ENCODE peak calls at places on chromosomes 11 and 22, in four cellular contexts. One of them, this sample, is unnamed.

GRCh38 chr11:112280268-112281126 is 19.8 kb upstream of the PLET1 start:
- DNase-seq in AG04450: peak; percentile 63
- DNase-seq in GM23338: peak; percentile 95
- DNase-seq in OCI-LY7: peak; percentile 90
- DNase-seq in this sample: peak; percentile 89

GRCh38 chr11:34976496-34976895 is 60.1 kb downstream of the PDHX start:
- DNase-seq in AG04450: no peak
- DNase-seq in GM23338: no peak
- DNase-seq in OCI-LY7: no peak
- DNase-seq in this sample: no peak

GRCh38 chr11:64885367-64886286 is 7.2 kb upstream of the EHD1 start:
- DNase-seq in AG04450: peak; percentile 66
- DNase-seq in GM23338: no peak
- DNase-seq in OCI-LY7: no peak
- DNase-seq in this sample: peak; percentile 90

GRCh38 chr22:31876156-31877035 is 67.9 kb upstream of the YWHAH start:
- DNase-seq in AG04450: no peak
- DNase-seq in GM23338: no peak
- DNase-seq in OCI-LY7: no peak
- DNase-seq in this sample: no peak

GRCh38 chr22:44337658-44338004 is 24.9 kb upstream of the SHISAL1 start:
- DNase-seq in AG04450: peak; percentile 29
- DNase-seq in GM23338: peak; percentile 60
- DNase-seq in OCI-LY7: no peak
- DNase-seq in this sample: peak; percentile 76

GRCh38 chr11:16448123-16448717 is 91.9 kb upstream of the SOX6 start:
- DNase-seq in AG04450: no peak
- DNase-seq in GM23338: no peak
- DNase-seq in OCI-LY7: no peak
- DNase-seq in this sample: no peak

GRCh38 chr11:91935120-91935519 is 289.5 kb upstream of the FAT3 start:
- DNase-seq in AG04450: no peak
- DNase-seq in GM23338: no peak
- DNase-seq in OCI-LY7: no peak
- DNase-seq in this sample: no peak

GRCh38 chr22:26777402-26777801 is 120.0 kb downstream of the MIAT start:
- DNase-seq in AG04450: no peak
- DNase-seq in GM23338: peak; percentile 93
- DNase-seq in OCI-LY7: no peak
- DNase-seq in this sample: no peak

GRCh38 chr11:103920449-103920848 is 116.0 kb upstream of the DDI1 start:
- DNase-seq in AG04450: peak; percentile 34
- DNase-seq in GM23338: no peak
- DNase-seq in OCI-LY7: no peak
- DNase-seq in this sample: no peak

GRCh38 chr11:112163875-112164521 is at the start of gene IL18:
- DNase-seq in AG04450: no peak
- DNase-seq in GM23338: peak; percentile 69
- DNase-seq in OCI-LY7: no peak
- DNase-seq in this sample: no peak

GRCh38 chr11:100866453-100866852 is 179.4 kb downstream of the ARHGAP42 start:
- DNase-seq in AG04450: no peak
- DNase-seq in GM23338: no peak
- DNase-seq in OCI-LY7: peak; percentile 26
- DNase-seq in this sample: no peak

GRCh38 chr11:8809605-8810272 is 101.2 kb upstream of the AKIP1 start:
- DNase-seq in AG04450: no peak
- DNase-seq in GM23338: no peak
- DNase-seq in OCI-LY7: no peak
- DNase-seq in this sample: no peak

GRCh38 chr22:40637181-40638150 is 947 bp upstream of the MRTFA start:
- DNase-seq in AG04450: no peak
- DNase-seq in GM23338: peak; percentile 37
- DNase-seq in OCI-LY7: peak; percentile 43
- DNase-seq in this sample: no peak

GRCh38 chr22:42344391-42344861 is 74.0 kb upstream of the TCF20 start:
- DNase-seq in AG04450: no peak
- DNase-seq in GM23338: peak; percentile 76
- DNase-seq in OCI-LY7: no peak
- DNase-seq in this sample: no peak

GRCh38 chr11:5689551-5689983 is at the start of gene TRIM22:
- DNase-seq in AG04450: no peak
- DNase-seq in GM23338: peak; percentile 81
- DNase-seq in OCI-LY7: peak; percentile 86
- DNase-seq in this sample: peak; percentile 80

DNA sequence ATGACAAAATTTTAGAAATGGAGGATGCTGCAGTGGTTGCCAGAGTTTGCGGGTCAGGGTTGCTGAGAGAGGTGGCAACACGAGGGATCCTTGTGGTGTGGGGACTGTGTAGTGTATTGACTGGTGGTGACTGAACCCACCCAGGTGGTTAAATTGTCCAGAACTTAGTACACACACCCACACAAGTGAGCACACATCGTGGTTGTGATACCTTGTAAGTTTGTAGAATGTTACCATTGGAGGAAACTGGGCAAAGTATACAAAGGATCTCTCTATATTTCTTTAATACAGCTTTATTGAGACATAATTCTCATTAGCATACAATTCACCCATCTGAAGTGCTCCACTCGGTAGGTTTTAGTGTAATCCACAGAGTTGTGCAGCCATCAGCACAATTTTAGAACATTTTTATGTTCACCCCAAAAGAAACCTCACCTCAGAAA is 56.1 kb downstream of the MED15 start:
- DNase-seq in AG04450: no peak
- DNase-seq in GM23338: no peak
- DNase-seq in OCI-LY7: no peak
- DNase-seq in this sample: no peak
- H3K4me3 ChIP-seq in AG04450: no peak overlapping the region
- H3K4me3 ChIP-seq in GM23338: no peak overlapping the region
- H3K4me3 ChIP-seq in OCI-LY7: no peak overlapping the region
- H3K4me3 ChIP-seq in this sample: no peak overlapping the region

GRCh38 chr22:29205598-29206371 is at the start of gene EMID1:
- DNase-seq in AG04450: no peak
- DNase-seq in GM23338: peak; percentile 67
- DNase-seq in OCI-LY7: no peak
- DNase-seq in this sample: peak; percentile 16
- TF ChIP-seq CTCF in AG04450: peak; percentile 31
- TF ChIP-seq CTCF in GM23338: no peak
- TF ChIP-seq CTCF in OCI-LY7: no peak
- TF ChIP-seq CTCF in this sample: no peak

GRCh38 chr11:31326470-31327148 is 42.9 kb downstream of the DCDC1 start:
- DNase-seq in AG04450: no peak
- DNase-seq in GM23338: no peak
- DNase-seq in OCI-LY7: no peak
- DNase-seq in this sample: no peak
- H3K4me3 ChIP-seq in AG04450: no peak overlapping the region
- H3K4me3 ChIP-seq in GM23338: no peak overlapping the region
- H3K4me3 ChIP-seq in OCI-LY7: no peak overlapping the region
- H3K4me3 ChIP-seq in this sample: no peak overlapping the region

GRCh38 chr22:48354082-48354481 is 1473.6 kb downstream of the BRD1 start:
- DNase-seq in AG04450: no peak
- DNase-seq in GM23338: no peak
- DNase-seq in OCI-LY7: no peak
- DNase-seq in this sample: no peak

GRCh38 chr22:48358886-48359612 is 1468.6 kb downstream of the BRD1 start:
- DNase-seq in AG04450: no peak
- DNase-seq in GM23338: no peak
- DNase-seq in OCI-LY7: no peak
- DNase-seq in this sample: no peak

GRCh38 chr22:48357196-48357595 is 1470.5 kb downstream of the BRD1 start:
- DNase-seq in AG04450: no peak
- DNase-seq in GM23338: peak; percentile 52
- DNase-seq in OCI-LY7: no peak
- DNase-seq in this sample: no peak

GRCh38 chr22:48357961-48358360 is 1469.7 kb downstream of the BRD1 start:
- DNase-seq in AG04450: no peak
- DNase-seq in GM23338: no peak
- DNase-seq in OCI-LY7: no peak
- DNase-seq in this sample: no peak

DNA sequence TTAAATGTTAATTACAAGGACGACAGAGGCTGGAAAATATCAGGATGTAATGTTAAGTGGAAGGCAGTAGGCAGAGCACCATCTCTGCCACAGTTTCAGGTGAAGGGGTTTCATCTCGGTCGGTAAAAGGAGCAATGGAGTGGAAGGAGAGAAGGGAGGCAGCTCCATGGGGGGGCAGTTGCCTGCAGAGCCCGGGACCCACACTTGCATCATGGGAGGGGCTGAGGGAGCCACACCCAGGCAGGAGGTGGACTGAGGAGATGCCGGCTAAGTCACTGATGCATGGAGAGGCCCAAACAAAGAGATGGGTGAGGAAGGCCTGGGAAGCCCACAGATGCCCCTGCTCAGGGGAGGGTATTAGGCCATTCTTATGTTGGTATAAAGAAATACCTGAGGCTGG is 1470.9 kb downstream of the BRD1 start:
- DNase-seq in AG04450: no peak
- DNase-seq in GM23338: no peak
- DNase-seq in OCI-LY7: no peak
- DNase-seq in this sample: no peak
- TF ChIP-seq CTCF in AG04450: no peak
- TF ChIP-seq CTCF in GM23338: no peak
- TF ChIP-seq CTCF in OCI-LY7: no peak
- TF ChIP-seq CTCF in this sample: no peak

DNA sequence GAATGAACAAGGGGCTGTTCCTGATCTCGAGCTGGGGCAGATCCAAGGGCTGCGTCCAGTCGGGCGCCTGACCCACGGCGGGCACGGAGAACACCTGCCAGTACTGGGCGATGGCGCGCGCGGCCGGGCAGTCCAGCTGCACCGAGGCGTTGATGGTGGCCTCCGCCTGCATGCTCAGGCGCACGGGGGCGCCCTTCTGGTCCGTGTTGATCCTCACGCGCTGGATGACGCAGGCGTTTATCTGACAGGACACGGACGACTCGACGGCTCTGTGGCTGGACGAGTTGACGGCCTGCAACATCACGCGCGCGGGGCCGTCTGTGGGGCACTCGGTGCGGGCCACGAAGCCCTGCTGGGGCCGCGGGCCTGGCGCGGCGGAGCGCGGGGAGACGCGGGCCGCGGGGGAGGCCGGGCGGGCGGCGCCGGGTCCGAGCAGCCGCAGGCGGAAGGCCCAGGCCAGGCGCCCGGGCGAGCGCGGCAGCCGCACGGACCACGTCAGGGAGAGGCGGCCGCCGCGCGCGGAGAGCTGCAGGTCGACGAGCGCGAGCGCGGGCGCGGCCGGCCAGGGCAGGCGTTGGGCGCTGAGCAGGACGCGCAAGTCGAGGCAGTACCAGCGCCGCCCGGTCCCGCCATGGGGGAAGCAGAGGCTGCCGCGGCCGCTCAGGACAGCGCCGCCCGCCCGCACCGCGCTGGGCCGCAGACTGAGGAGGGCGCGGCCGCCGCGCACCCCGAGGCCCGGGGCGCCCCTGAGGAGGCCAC is 515 bp downstream of the PKDREJ start:
- DNase-seq in AG04450: no peak
- DNase-seq in GM23338: peak; percentile 91
- DNase-seq in OCI-LY7: no peak
- DNase-seq in this sample: peak; percentile 59
- H3K4me3 ChIP-seq in AG04450: no peak overlapping the region
- H3K4me3 ChIP-seq in GM23338: peak overlapping the region; percentile 49
- H3K4me3 ChIP-seq in OCI-LY7: no peak overlapping the region
- H3K4me3 ChIP-seq in this sample: no peak overlapping the region

DNA sequence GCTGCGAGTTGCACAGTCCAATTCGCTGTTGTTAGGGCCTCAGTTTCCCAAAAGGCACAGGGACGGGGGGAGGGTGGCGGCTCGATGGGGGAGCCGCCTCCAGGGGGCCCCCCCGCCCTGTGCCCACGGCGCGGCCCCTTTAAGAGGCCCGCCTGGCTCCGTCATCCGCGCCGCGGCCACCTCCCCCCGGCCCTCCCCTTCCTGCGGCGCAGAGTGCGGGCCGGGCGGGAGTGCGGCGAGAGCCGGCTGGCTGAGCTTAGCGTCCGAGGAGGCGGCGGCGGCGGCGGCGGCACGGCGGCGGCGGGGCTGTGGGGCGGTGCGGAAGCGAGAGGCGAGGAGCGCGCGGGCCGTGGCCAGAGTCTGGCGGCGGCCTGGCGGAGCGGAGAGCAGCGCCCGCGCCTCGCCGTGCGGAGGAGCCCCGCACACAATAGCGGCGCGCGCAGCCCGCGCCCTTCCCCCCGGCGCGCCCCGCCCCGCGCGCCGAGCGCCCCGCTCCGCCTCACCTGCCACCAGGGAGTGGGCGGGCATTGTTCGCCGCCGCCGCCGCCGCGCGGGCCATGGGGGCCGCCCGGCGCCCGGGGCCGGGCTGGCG is at the start of gene BCR:
- DNase-seq in AG04450: no peak
- DNase-seq in GM23338: peak; percentile 78
- DNase-seq in OCI-LY7: peak; percentile 77
- DNase-seq in this sample: peak; percentile 71
- TF ChIP-seq CTCF in AG04450: peak; percentile 10
- TF ChIP-seq CTCF in GM23338: no peak
- TF ChIP-seq CTCF in OCI-LY7: peak; percentile 53
- TF ChIP-seq CTCF in this sample: no peak

GRCh38 chr11:47261291-47261800 is 3.5 kb downstream of the NR1H3 start:
- DNase-seq in AG04450: no peak
- DNase-seq in GM23338: no peak
- DNase-seq in OCI-LY7: no peak
- DNase-seq in this sample: no peak

GRCh38 chr11:47257518-47258316 is at the start of gene NR1H3:
- DNase-seq in AG04450: no peak
- DNase-seq in GM23338: peak; percentile 84
- DNase-seq in OCI-LY7: peak; percentile 28
- DNase-seq in this sample: peak; percentile 95

GRCh38 chr11:47258317-47258902 is 614 bp downstream of the NR1H3 start:
- DNase-seq in AG04450: no peak
- DNase-seq in GM23338: no peak
- DNase-seq in OCI-LY7: no peak
- DNase-seq in this sample: no peak

GRCh38 chr11:47260366-47260765 is 2.6 kb downstream of the NR1H3 start:
- DNase-seq in AG04450: no peak
- DNase-seq in GM23338: no peak
- DNase-seq in OCI-LY7: no peak
- DNase-seq in this sample: no peak

GRCh38 chr11:47259178-47259977 is 1.6 kb downstream of the NR1H3 start:
- DNase-seq in AG04450: no peak
- DNase-seq in GM23338: peak; percentile 87
- DNase-seq in OCI-LY7: peak; percentile 72
- DNase-seq in this sample: peak; percentile 59
- H3K4me3 ChIP-seq in AG04450: no peak overlapping the region
- H3K4me3 ChIP-seq in GM23338: no peak overlapping the region
- H3K4me3 ChIP-seq in OCI-LY7: no peak overlapping the region
- H3K4me3 ChIP-seq in this sample: no peak overlapping the region

This sample was measured in fibroblast of pulmonary artery.